ENCODE peak calls at places on chromosomes 3 and 15, in eight cellular contexts. One of them, this sample, is unnamed.

GRCh38 chr15:40091861-40092415 is 16.7 kb downstream of the BMF start:
- DNase-seq in lower lobe of right lung: no peak
- DNase-seq in C1 segment of cervical spinal cord: no peak
- DNase-seq in H4: no peak
- DNase-seq in AG08396: no peak
- DNase-seq in HFFc6: no peak
- DNase-seq in cardiac fibroblast: peak
- DNase-seq in WTC11: no peak
- DNase-seq in this sample: no peak

GRCh38 chr3:18572809-18573208 is 147.7 kb upstream of the SATB1 start:
- DNase-seq in lower lobe of right lung: no peak
- DNase-seq in C1 segment of cervical spinal cord: no peak
- DNase-seq in H4: no peak
- DNase-seq in AG08396: no peak
- DNase-seq in HFFc6: no peak
- DNase-seq in cardiac fibroblast: no peak
- DNase-seq in WTC11: no peak
- DNase-seq in this sample: no peak

GRCh38 chr15:64503197-64503596 is 42.8 kb downstream of the ZNF609 start:
- DNase-seq in lower lobe of right lung: no peak
- DNase-seq in C1 segment of cervical spinal cord: peak
- DNase-seq in H4: no peak
- DNase-seq in AG08396: peak
- DNase-seq in HFFc6: peak
- DNase-seq in cardiac fibroblast: peak
- DNase-seq in WTC11: no peak
- DNase-seq in this sample: peak

GRCh38 chr15:91965501-91966180 is 112.1 kb downstream of the SLCO3A1 start:
- DNase-seq in lower lobe of right lung: no peak
- DNase-seq in C1 segment of cervical spinal cord: no peak
- DNase-seq in H4: peak
- DNase-seq in AG08396: peak
- DNase-seq in HFFc6: peak
- DNase-seq in cardiac fibroblast: peak
- DNase-seq in WTC11: no peak
- DNase-seq in this sample: no peak

GRCh38 chr15:100832178-100832942 is 47.3 kb upstream of the ALDH1A3 start:
- DNase-seq in lower lobe of right lung: no peak
- DNase-seq in C1 segment of cervical spinal cord: no peak
- DNase-seq in H4: no peak
- DNase-seq in AG08396: no peak
- DNase-seq in HFFc6: no peak
- DNase-seq in cardiac fibroblast: no peak
- DNase-seq in WTC11: no peak
- DNase-seq in this sample: no peak

GRCh38 chr3:185939721-185940120 is 1.9 kb upstream of the TRA2B start:
- DNase-seq in lower lobe of right lung: no peak
- DNase-seq in C1 segment of cervical spinal cord: no peak
- DNase-seq in H4: no peak
- DNase-seq in AG08396: no peak
- DNase-seq in HFFc6: no peak
- DNase-seq in cardiac fibroblast: no peak
- DNase-seq in WTC11: no peak
- DNase-seq in this sample: no peak

GRCh38 chr15:67852433-67852832 is 12.6 kb upstream of the RNU6-1 start:
- DNase-seq in lower lobe of right lung: no peak
- DNase-seq in C1 segment of cervical spinal cord: no peak
- DNase-seq in H4: no peak
- DNase-seq in AG08396: no peak
- DNase-seq in HFFc6: no peak
- DNase-seq in cardiac fibroblast: no peak
- DNase-seq in WTC11: no peak
- DNase-seq in this sample: no peak

GRCh38 chr15:64099379-64099778 is 3.6 kb downstream of the SNX1 start:
- DNase-seq in lower lobe of right lung: no peak
- DNase-seq in C1 segment of cervical spinal cord: no peak
- DNase-seq in H4: no peak
- DNase-seq in AG08396: no peak
- DNase-seq in HFFc6: no peak
- DNase-seq in cardiac fibroblast: no peak
- DNase-seq in WTC11: no peak
- DNase-seq in this sample: no peak

GRCh38 chr3:114418724-114419543 is 125.1 kb downstream of the TIGIT start:
- DNase-seq in lower lobe of right lung: no peak
- DNase-seq in C1 segment of cervical spinal cord: no peak
- DNase-seq in H4: peak
- DNase-seq in AG08396: peak
- DNase-seq in HFFc6: peak
- DNase-seq in cardiac fibroblast: peak
- DNase-seq in WTC11: no peak
- DNase-seq in this sample: peak

GRCh38 chr15:39362832-39363561 is 217.9 kb upstream of the THBS1 start:
- DNase-seq in lower lobe of right lung: no peak
- DNase-seq in C1 segment of cervical spinal cord: no peak
- DNase-seq in H4: peak
- DNase-seq in AG08396: peak
- DNase-seq in HFFc6: peak
- DNase-seq in cardiac fibroblast: peak
- DNase-seq in WTC11: no peak
- DNase-seq in this sample: peak

GRCh38 chr3:33982269-33982798 is 183.9 kb downstream of the PDCD6IP start:
- DNase-seq in lower lobe of right lung: no peak
- DNase-seq in C1 segment of cervical spinal cord: no peak
- DNase-seq in H4: no peak
- DNase-seq in AG08396: peak
- DNase-seq in HFFc6: no peak
- DNase-seq in cardiac fibroblast: no peak
- DNase-seq in WTC11: no peak
- DNase-seq in this sample: no peak

GRCh38 chr3:12561397-12561796 is 4.5 kb downstream of the MKRN2 start:
- DNase-seq in lower lobe of right lung: no peak
- DNase-seq in C1 segment of cervical spinal cord: no peak
- DNase-seq in H4: no peak
- DNase-seq in AG08396: no peak
- DNase-seq in HFFc6: no peak
- DNase-seq in cardiac fibroblast: no peak
- DNase-seq in WTC11: no peak
- DNase-seq in this sample: no peak

GRCh38 chr15:31128919-31129768 is 27.6 kb upstream of the TRPM1 start:
- DNase-seq in lower lobe of right lung: peak
- DNase-seq in C1 segment of cervical spinal cord: peak
- DNase-seq in H4: peak
- DNase-seq in AG08396: peak
- DNase-seq in HFFc6: peak
- DNase-seq in cardiac fibroblast: peak
- DNase-seq in WTC11: peak
- DNase-seq in this sample: peak

GRCh38 chr3:66989860-66990696 is 8.0 kb upstream of the KBTBD8 start:
- DNase-seq in lower lobe of right lung: no peak
- DNase-seq in C1 segment of cervical spinal cord: no peak
- DNase-seq in H4: peak
- DNase-seq in AG08396: no peak
- DNase-seq in HFFc6: no peak
- DNase-seq in cardiac fibroblast: peak
- DNase-seq in WTC11: no peak
- DNase-seq in this sample: no peak

GRCh38 chr3:136069933-136070332 is 104.4 kb downstream of the PPP2R3A start:
- DNase-seq in lower lobe of right lung: no peak
- DNase-seq in C1 segment of cervical spinal cord: no peak
- DNase-seq in H4: no peak
- DNase-seq in AG08396: no peak
- DNase-seq in HFFc6: peak
- DNase-seq in cardiac fibroblast: no peak
- DNase-seq in WTC11: no peak
- DNase-seq in this sample: no peak

GRCh38 chr15:40229956-40230355 is 8.9 kb upstream of the PAK6 start:
- DNase-seq in lower lobe of right lung: no peak
- DNase-seq in C1 segment of cervical spinal cord: no peak
- DNase-seq in H4: no peak
- DNase-seq in AG08396: no peak
- DNase-seq in HFFc6: no peak
- DNase-seq in cardiac fibroblast: no peak
- DNase-seq in WTC11: no peak
- DNase-seq in this sample: no peak

GRCh38 chr3:77059354-77059753 is 19.5 kb downstream of the ROBO2 start:
- DNase-seq in lower lobe of right lung: no peak
- DNase-seq in C1 segment of cervical spinal cord: no peak
- DNase-seq in H4: no peak
- DNase-seq in AG08396: no peak
- DNase-seq in HFFc6: no peak
- DNase-seq in cardiac fibroblast: no peak
- DNase-seq in WTC11: no peak
- DNase-seq in this sample: no peak

GRCh38 chr3:50671331-50671730 is 3.4 kb upstream of the DOCK3 start:
- DNase-seq in lower lobe of right lung: no peak
- DNase-seq in C1 segment of cervical spinal cord: no peak
- DNase-seq in H4: peak
- DNase-seq in AG08396: peak
- DNase-seq in HFFc6: peak
- DNase-seq in cardiac fibroblast: peak
- DNase-seq in WTC11: no peak
- DNase-seq in this sample: peak

GRCh38 chr15:57259511-57260143 is 116.7 kb upstream of the CGNL1 start:
- DNase-seq in lower lobe of right lung: no peak
- DNase-seq in C1 segment of cervical spinal cord: no peak
- DNase-seq in H4: no peak
- DNase-seq in AG08396: no peak
- DNase-seq in HFFc6: no peak
- DNase-seq in cardiac fibroblast: no peak
- DNase-seq in WTC11: peak
- DNase-seq in this sample: no peak

GRCh38 chr3:23959147-23959900 is 14.2 kb downstream of the NR1D2 start:
- DNase-seq in lower lobe of right lung: no peak
- DNase-seq in C1 segment of cervical spinal cord: no peak
- DNase-seq in H4: peak
- DNase-seq in AG08396: peak
- DNase-seq in HFFc6: peak
- DNase-seq in cardiac fibroblast: peak
- DNase-seq in WTC11: no peak
- DNase-seq in this sample: peak

GRCh38 chr3:138948371-138949001 is 1.5 kb downstream of the FOXL2NB start:
- DNase-seq in lower lobe of right lung: no peak
- DNase-seq in C1 segment of cervical spinal cord: no peak
- DNase-seq in H4: no peak
- DNase-seq in AG08396: no peak
- DNase-seq in HFFc6: no peak
- DNase-seq in cardiac fibroblast: no peak
- DNase-seq in WTC11: no peak
- DNase-seq in this sample: no peak

GRCh38 chr3:8793242-8793641 is 23.8 kb upstream of the OXTR start:
- DNase-seq in lower lobe of right lung: no peak
- DNase-seq in C1 segment of cervical spinal cord: no peak
- DNase-seq in H4: no peak
- DNase-seq in AG08396: peak
- DNase-seq in HFFc6: peak
- DNase-seq in cardiac fibroblast: no peak
- DNase-seq in WTC11: no peak
- DNase-seq in this sample: peak

GRCh38 chr15:101172421-101173097 is 79.3 kb downstream of the CHSY1 start:
- DNase-seq in lower lobe of right lung: no peak
- DNase-seq in C1 segment of cervical spinal cord: no peak
- DNase-seq in H4: no peak
- DNase-seq in AG08396: no peak
- DNase-seq in HFFc6: no peak
- DNase-seq in cardiac fibroblast: peak
- DNase-seq in WTC11: no peak
- DNase-seq in this sample: no peak

GRCh38 chr3:47612178-47612577 is 33.5 kb upstream of the CSPG5 start:
- DNase-seq in lower lobe of right lung: no peak
- DNase-seq in C1 segment of cervical spinal cord: no peak
- DNase-seq in H4: peak
- DNase-seq in AG08396: peak
- DNase-seq in HFFc6: peak
- DNase-seq in cardiac fibroblast: peak
- DNase-seq in WTC11: no peak
- DNase-seq in this sample: peak

GRCh38 chr3:45915518-45916231 is 27.6 kb upstream of the CXCR6 start:
- DNase-seq in lower lobe of right lung: no peak
- DNase-seq in C1 segment of cervical spinal cord: no peak
- DNase-seq in H4: peak
- DNase-seq in AG08396: peak
- DNase-seq in HFFc6: peak
- DNase-seq in cardiac fibroblast: peak
- DNase-seq in WTC11: no peak
- DNase-seq in this sample: peak

GRCh38 chr15:66841953-66842681 is 140.1 kb downstream of the SMAD6 start:
- DNase-seq in lower lobe of right lung: peak
- DNase-seq in C1 segment of cervical spinal cord: peak
- DNase-seq in H4: peak
- DNase-seq in AG08396: peak
- DNase-seq in HFFc6: peak
- DNase-seq in cardiac fibroblast: peak
- DNase-seq in WTC11: peak
- DNase-seq in this sample: peak

GRCh38 chr3:99720985-99721632 is 82.7 kb downstream of the COL8A1 start:
- DNase-seq in lower lobe of right lung: peak
- DNase-seq in C1 segment of cervical spinal cord: no peak
- DNase-seq in H4: no peak
- DNase-seq in AG08396: no peak
- DNase-seq in HFFc6: peak
- DNase-seq in cardiac fibroblast: peak
- DNase-seq in WTC11: no peak
- DNase-seq in this sample: peak

This sample was measured in brain microvascular endothelial cell.